ENCODE peak calls at places on chromosomes 3 and 15, in eight cellular contexts. One of them, this sample, is unnamed.

GRCh38 chr3:118011910-118012309 is 1022.7 kb downstream of the IGSF11 start:
- DNase-seq in uterus: no peak
- DNase-seq in breast epithelium: no peak
- DNase-seq in tibial artery: no peak
- DNase-seq in CD8-positive, alpha-beta T cell: no peak
- DNase-seq in cardiac muscle cell: no peak
- DNase-seq in left ventricle myocardium inferior: no peak
- DNase-seq in psoas muscle: no peak
- DNase-seq in this sample: no peak

GRCh38 chr3:195542261-195542660 is 864 bp downstream of the PPP1R2 start:
- DNase-seq in uterus: no peak
- DNase-seq in breast epithelium: no peak
- DNase-seq in tibial artery: no peak
- DNase-seq in CD8-positive, alpha-beta T cell: no peak
- DNase-seq in cardiac muscle cell: peak
- DNase-seq in left ventricle myocardium inferior: no peak
- DNase-seq in psoas muscle: no peak
- DNase-seq in this sample: no peak

GRCh38 chr3:70989174-70989573 is 594.4 kb downstream of the FOXP1 start:
- DNase-seq in uterus: no peak
- DNase-seq in breast epithelium: no peak
- DNase-seq in tibial artery: no peak
- DNase-seq in CD8-positive, alpha-beta T cell: no peak
- DNase-seq in cardiac muscle cell: peak
- DNase-seq in left ventricle myocardium inferior: no peak
- DNase-seq in psoas muscle: no peak
- DNase-seq in this sample: no peak

GRCh38 chr3:12303532-12303931 is 14.7 kb downstream of the PPARG start:
- DNase-seq in uterus: no peak
- DNase-seq in breast epithelium: no peak
- DNase-seq in tibial artery: no peak
- DNase-seq in CD8-positive, alpha-beta T cell: no peak
- DNase-seq in cardiac muscle cell: peak
- DNase-seq in left ventricle myocardium inferior: no peak
- DNase-seq in psoas muscle: no peak
- DNase-seq in this sample: no peak

GRCh38 chr3:122932251-122932967 is 95.2 kb downstream of the SEMA5B start:
- DNase-seq in uterus: no peak
- DNase-seq in breast epithelium: no peak
- DNase-seq in tibial artery: no peak
- DNase-seq in CD8-positive, alpha-beta T cell: no peak
- DNase-seq in cardiac muscle cell: peak
- DNase-seq in left ventricle myocardium inferior: no peak
- DNase-seq in psoas muscle: no peak
- DNase-seq in this sample: no peak

GRCh38 chr15:89335289-89336041 is 841 bp upstream of the POLG start:
- DNase-seq in uterus: no peak
- DNase-seq in breast epithelium: no peak
- DNase-seq in tibial artery: peak
- DNase-seq in CD8-positive, alpha-beta T cell: peak
- DNase-seq in cardiac muscle cell: no peak
- DNase-seq in left ventricle myocardium inferior: no peak
- DNase-seq in psoas muscle: no peak
- DNase-seq in this sample: peak

GRCh38 chr15:70234256-70234965 is 136.7 kb upstream of the TLE3 start:
- DNase-seq in uterus: no peak
- DNase-seq in breast epithelium: no peak
- DNase-seq in tibial artery: no peak
- DNase-seq in CD8-positive, alpha-beta T cell: no peak
- DNase-seq in cardiac muscle cell: peak
- DNase-seq in left ventricle myocardium inferior: no peak
- DNase-seq in psoas muscle: no peak
- DNase-seq in this sample: no peak

GRCh38 chr3:186626254-186626847 is 13.5 kb downstream of the AHSG start:
- DNase-seq in uterus: no peak
- DNase-seq in breast epithelium: no peak
- DNase-seq in tibial artery: no peak
- DNase-seq in CD8-positive, alpha-beta T cell: no peak
- DNase-seq in cardiac muscle cell: no peak
- DNase-seq in left ventricle myocardium inferior: no peak
- DNase-seq in psoas muscle: no peak
- DNase-seq in this sample: no peak

GRCh38 chr3:174532216-174532615 is 326.9 kb upstream of the NAALADL2 start:
- DNase-seq in uterus: no peak
- DNase-seq in breast epithelium: no peak
- DNase-seq in tibial artery: no peak
- DNase-seq in CD8-positive, alpha-beta T cell: no peak
- DNase-seq in cardiac muscle cell: no peak
- DNase-seq in left ventricle myocardium inferior: no peak
- DNase-seq in psoas muscle: no peak
- DNase-seq in this sample: no peak

GRCh38 chr3:184078851-184079250 is 18.0 kb upstream of the HTR3E start:
- DNase-seq in uterus: no peak
- DNase-seq in breast epithelium: no peak
- DNase-seq in tibial artery: no peak
- DNase-seq in CD8-positive, alpha-beta T cell: no peak
- DNase-seq in cardiac muscle cell: no peak
- DNase-seq in left ventricle myocardium inferior: no peak
- DNase-seq in psoas muscle: no peak
- DNase-seq in this sample: no peak

GRCh38 chr3:50297896-50298725 is 1.1 kb downstream of the HYAL3 start:
- DNase-seq in uterus: peak
- DNase-seq in breast epithelium: no peak
- DNase-seq in tibial artery: no peak
- DNase-seq in CD8-positive, alpha-beta T cell: no peak
- DNase-seq in cardiac muscle cell: no peak
- DNase-seq in left ventricle myocardium inferior: peak
- DNase-seq in psoas muscle: no peak
- DNase-seq in this sample: no peak

GRCh38 chr15:74326759-74327158 is 40.7 kb downstream of the CYP11A1 start:
- DNase-seq in uterus: no peak
- DNase-seq in breast epithelium: no peak
- DNase-seq in tibial artery: no peak
- DNase-seq in CD8-positive, alpha-beta T cell: no peak
- DNase-seq in cardiac muscle cell: no peak
- DNase-seq in left ventricle myocardium inferior: no peak
- DNase-seq in psoas muscle: no peak
- DNase-seq in this sample: peak

GRCh38 chr15:98954411-98954810 is 53.2 kb downstream of the PGPEP1L start:
- DNase-seq in uterus: peak
- DNase-seq in breast epithelium: peak
- DNase-seq in tibial artery: peak
- DNase-seq in CD8-positive, alpha-beta T cell: no peak
- DNase-seq in cardiac muscle cell: peak
- DNase-seq in left ventricle myocardium inferior: peak
- DNase-seq in psoas muscle: peak
- DNase-seq in this sample: no peak

GRCh38 chr3:169454823-169455222 is 208.7 kb downstream of the MECOM start:
- DNase-seq in uterus: no peak
- DNase-seq in breast epithelium: no peak
- DNase-seq in tibial artery: no peak
- DNase-seq in CD8-positive, alpha-beta T cell: no peak
- DNase-seq in cardiac muscle cell: peak
- DNase-seq in left ventricle myocardium inferior: no peak
- DNase-seq in psoas muscle: no peak
- DNase-seq in this sample: no peak

GRCh38 chr3:160435747-160436146 is 13.8 kb downstream of the TRIM59 start:
- DNase-seq in uterus: no peak
- DNase-seq in breast epithelium: no peak
- DNase-seq in tibial artery: no peak
- DNase-seq in CD8-positive, alpha-beta T cell: no peak
- DNase-seq in cardiac muscle cell: no peak
- DNase-seq in left ventricle myocardium inferior: no peak
- DNase-seq in psoas muscle: no peak
- DNase-seq in this sample: no peak

GRCh38 chr3:70021267-70021666 is 21.7 kb downstream of the SAMMSON start:
- DNase-seq in uterus: no peak
- DNase-seq in breast epithelium: no peak
- DNase-seq in tibial artery: no peak
- DNase-seq in CD8-positive, alpha-beta T cell: no peak
- DNase-seq in cardiac muscle cell: no peak
- DNase-seq in left ventricle myocardium inferior: no peak
- DNase-seq in psoas muscle: no peak
- DNase-seq in this sample: no peak

GRCh38 chr3:53733433-53733832 is 112.8 kb downstream of the CHDH start:
- DNase-seq in uterus: no peak
- DNase-seq in breast epithelium: no peak
- DNase-seq in tibial artery: no peak
- DNase-seq in CD8-positive, alpha-beta T cell: no peak
- DNase-seq in cardiac muscle cell: no peak
- DNase-seq in left ventricle myocardium inferior: no peak
- DNase-seq in psoas muscle: no peak
- DNase-seq in this sample: no peak

GRCh38 chr3:72127843-72128242 is 342.9 kb upstream of the PROK2 start:
- DNase-seq in uterus: no peak
- DNase-seq in breast epithelium: no peak
- DNase-seq in tibial artery: no peak
- DNase-seq in CD8-positive, alpha-beta T cell: no peak
- DNase-seq in cardiac muscle cell: peak
- DNase-seq in left ventricle myocardium inferior: no peak
- DNase-seq in psoas muscle: no peak
- DNase-seq in this sample: no peak

GRCh38 chr3:15629860-15630597 is 28.5 kb downstream of the BTD start:
- DNase-seq in uterus: peak
- DNase-seq in breast epithelium: no peak
- DNase-seq in tibial artery: peak
- DNase-seq in CD8-positive, alpha-beta T cell: peak
- DNase-seq in cardiac muscle cell: peak
- DNase-seq in left ventricle myocardium inferior: no peak
- DNase-seq in psoas muscle: no peak
- DNase-seq in this sample: peak

GRCh38 chr3:25856902-25857518 is 67.1 kb downstream of the OXSM start:
- DNase-seq in uterus: no peak
- DNase-seq in breast epithelium: no peak
- DNase-seq in tibial artery: no peak
- DNase-seq in CD8-positive, alpha-beta T cell: no peak
- DNase-seq in cardiac muscle cell: peak
- DNase-seq in left ventricle myocardium inferior: no peak
- DNase-seq in psoas muscle: no peak
- DNase-seq in this sample: no peak

GRCh38 chr15:77543159-77543882 is 89.4 kb downstream of the LINGO1 start:
- DNase-seq in uterus: peak
- DNase-seq in breast epithelium: peak
- DNase-seq in tibial artery: peak
- DNase-seq in CD8-positive, alpha-beta T cell: peak
- DNase-seq in cardiac muscle cell: peak
- DNase-seq in left ventricle myocardium inferior: peak
- DNase-seq in psoas muscle: peak
- DNase-seq in this sample: peak

DNA sequence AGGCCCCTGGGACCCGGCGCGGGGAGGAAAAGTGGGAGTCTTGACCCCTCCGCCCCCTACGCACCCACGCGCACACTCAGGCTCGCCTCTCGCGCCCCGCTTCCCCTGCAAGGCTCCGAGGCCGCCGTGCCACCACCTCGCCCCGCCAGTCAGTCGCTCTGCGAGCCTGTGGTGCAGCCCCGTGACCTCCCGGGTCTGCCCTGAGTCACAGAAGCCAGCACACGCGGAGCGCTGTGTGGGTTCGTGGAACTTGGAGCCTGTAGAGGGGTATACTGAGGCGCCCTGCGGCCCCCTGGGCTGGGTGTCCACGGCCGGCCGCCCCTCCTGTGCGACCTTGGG is 387 bp upstream of the ALS2CL start:
- DNase-seq in uterus: no peak
- DNase-seq in breast epithelium: no peak
- DNase-seq in tibial artery: peak
- DNase-seq in CD8-positive, alpha-beta T cell: peak
- DNase-seq in cardiac muscle cell: no peak
- DNase-seq in left ventricle myocardium inferior: no peak
- DNase-seq in psoas muscle: no peak
- DNase-seq in this sample: no peak
- H3K4me3 ChIP-seq in uterus: peak
- H3K4me3 ChIP-seq in breast epithelium: peak
- H3K4me3 ChIP-seq in tibial artery: peak
- H3K4me3 ChIP-seq in CD8-positive, alpha-beta T cell: peak
- H3K4me3 ChIP-seq in cardiac muscle cell: no peak
- H3K4me3 ChIP-seq in left ventricle myocardium inferior: peak
- H3K4me3 ChIP-seq in psoas muscle: peak
- H3K4me3 ChIP-seq in this sample: no peak

GRCh38 chr3:128992926-128993460 is 883 bp downstream of the CFAP92 start:
- DNase-seq in uterus: no peak
- DNase-seq in breast epithelium: no peak
- DNase-seq in tibial artery: no peak
- DNase-seq in CD8-positive, alpha-beta T cell: no peak
- DNase-seq in cardiac muscle cell: no peak
- DNase-seq in left ventricle myocardium inferior: no peak
- DNase-seq in psoas muscle: no peak
- DNase-seq in this sample: no peak

GRCh38 chr3:128994581-128995161 is 795 bp upstream of the CFAP92 start:
- DNase-seq in uterus: no peak
- DNase-seq in breast epithelium: no peak
- DNase-seq in tibial artery: no peak
- DNase-seq in CD8-positive, alpha-beta T cell: no peak
- DNase-seq in cardiac muscle cell: no peak
- DNase-seq in left ventricle myocardium inferior: no peak
- DNase-seq in psoas muscle: no peak
- DNase-seq in this sample: no peak

GRCh38 chr3:128994173-128994512 is 267 bp upstream of the CFAP92 start:
- DNase-seq in uterus: no peak
- DNase-seq in breast epithelium: no peak
- DNase-seq in tibial artery: no peak
- DNase-seq in CD8-positive, alpha-beta T cell: no peak
- DNase-seq in cardiac muscle cell: no peak
- DNase-seq in left ventricle myocardium inferior: no peak
- DNase-seq in psoas muscle: no peak
- DNase-seq in this sample: no peak

GRCh38 chr3:128995737-128996136 is 1.9 kb upstream of the CFAP92 start:
- DNase-seq in uterus: no peak
- DNase-seq in breast epithelium: no peak
- DNase-seq in tibial artery: no peak
- DNase-seq in CD8-positive, alpha-beta T cell: no peak
- DNase-seq in cardiac muscle cell: no peak
- DNase-seq in left ventricle myocardium inferior: no peak
- DNase-seq in psoas muscle: no peak
- DNase-seq in this sample: no peak

GRCh38 chr3:128993461-128994172 is at the start of gene CFAP92:
- DNase-seq in uterus: peak
- DNase-seq in breast epithelium: peak
- DNase-seq in tibial artery: peak
- DNase-seq in CD8-positive, alpha-beta T cell: peak
- DNase-seq in cardiac muscle cell: peak
- DNase-seq in left ventricle myocardium inferior: peak
- DNase-seq in psoas muscle: peak
- DNase-seq in this sample: peak
- H3K27ac ChIP-seq in uterus: no peak
- H3K27ac ChIP-seq in breast epithelium: peak
- H3K27ac ChIP-seq in tibial artery: no peak
- H3K27ac ChIP-seq in CD8-positive, alpha-beta T cell: peak
- H3K27ac ChIP-seq in cardiac muscle cell: no peak
- H3K27ac ChIP-seq in left ventricle myocardium inferior: no peak
- H3K27ac ChIP-seq in psoas muscle: no peak
- H3K27ac ChIP-seq in this sample: no peak

GRCh38 chr3:150725548-150725947 is 21.8 kb upstream of the ERICH6 start:
- DNase-seq in uterus: no peak
- DNase-seq in breast epithelium: no peak
- DNase-seq in tibial artery: no peak
- DNase-seq in CD8-positive, alpha-beta T cell: no peak
- DNase-seq in cardiac muscle cell: no peak
- DNase-seq in left ventricle myocardium inferior: no peak
- DNase-seq in psoas muscle: no peak
- DNase-seq in this sample: no peak
- TF ChIP-seq CTCF in uterus: no peak
- TF ChIP-seq CTCF in breast epithelium: no peak
- TF ChIP-seq CTCF in tibial artery: no peak
- TF ChIP-seq CTCF in CD8-positive, alpha-beta T cell: no peak
- TF ChIP-seq CTCF in cardiac muscle cell: no peak
- TF ChIP-seq CTCF in left ventricle myocardium inferior: no peak
- TF ChIP-seq CTCF in psoas muscle: no peak
- TF ChIP-seq CTCF in this sample: no peak

GRCh38 chr15:73054417-73054963 is 2.2 kb downstream of the NEO1 start:
- DNase-seq in uterus: no peak
- DNase-seq in breast epithelium: no peak
- DNase-seq in tibial artery: no peak
- DNase-seq in CD8-positive, alpha-beta T cell: no peak
- DNase-seq in cardiac muscle cell: no peak
- DNase-seq in left ventricle myocardium inferior: no peak
- DNase-seq in psoas muscle: no peak
- DNase-seq in this sample: no peak
- H3K4me3 ChIP-seq in uterus: no peak
- H3K4me3 ChIP-seq in breast epithelium: no peak
- H3K4me3 ChIP-seq in tibial artery: no peak
- H3K4me3 ChIP-seq in CD8-positive, alpha-beta T cell: no peak
- H3K4me3 ChIP-seq in cardiac muscle cell: no peak
- H3K4me3 ChIP-seq in left ventricle myocardium inferior: no peak
- H3K4me3 ChIP-seq in psoas muscle: peak
- H3K4me3 ChIP-seq in this sample: no peak

This sample was measured in WERI-Rb-1.